ENCODE peak calls at places on chromosomes 1 and 21, in seven cellular contexts. U, V, P, M, N, O and K are unnamed samples.

GRCh38 chr1:27108588-27108987 is 46.3 kb downstream of the SLC9A1 start:
- DNase-seq in U (no peak), V (no peak), P (no peak), M (no peak), N (no peak), O (no peak), K (no peak)

GRCh38 chr1:14804626-14805025 is 206.1 kb downstream of the KAZN start:
- DNase-seq in U (peak; percentile 69), V (no peak), P (peak; percentile 57), M (peak; percentile 7), N (no peak), O (peak; percentile 40), K (peak; percentile 51)

GRCh38 chr21:28822882-28823335 is 169.8 kb downstream of the LTN1 start:
- DNase-seq in U (no peak), V (peak; percentile 49), P (no peak), M (no peak), N (no peak), O (peak; percentile 33), K (no peak)

GRCh38 chr1:182515556-182515955 is 65.6 kb downstream of the RGSL1 start:
- DNase-seq in U (no peak), V (no peak), P (no peak), M (no peak), N (peak; percentile 3), O (peak; percentile 7), K (no peak)

GRCh38 chr1:26582836-26583460 is 53.4 kb downstream of the RPS6KA1 start:
- DNase-seq in U (no peak), V (no peak), P (no peak), M (no peak), N (no peak), O (no peak), K (no peak)

GRCh38 chr1:204431310-204432184 is 19.9 kb upstream of the PPP1R15B start:
- DNase-seq in U (peak; percentile 90), V (peak; percentile 89), P (peak; percentile 82), M (no peak), N (peak; percentile 82), O (peak; percentile 83), K (peak; percentile 84)

GRCh38 chr21:45996311-45997204 is 15.0 kb downstream of the COL6A1 start:
- DNase-seq in U (no peak), V (no peak), P (no peak), M (no peak), N (no peak), O (no peak), K (no peak)

GRCh38 chr21:24290151-24290833 is 1317.0 kb downstream of the MRPL39 start:
- DNase-seq in U (no peak), V (no peak), P (no peak), M (no peak), N (peak; percentile 75), O (no peak), K (no peak)

GRCh38 chr1:234683856-234684632 is 74.1 kb upstream of the IRF2BP2 start:
- DNase-seq in U (peak; percentile 56), V (peak; percentile 75), P (no peak), M (peak; percentile 19), N (no peak), O (no peak), K (no peak)

GRCh38 chr21:31698461-31698860 is 33.5 kb downstream of the SCAF4 start:
- DNase-seq in U (no peak), V (no peak), P (no peak), M (no peak), N (no peak), O (no peak), K (no peak)

GRCh38 chr1:183318433-183318832 is 99.7 kb downstream of the NMNAT2 start:
- DNase-seq in U (peak; percentile 75), V (peak; percentile 87), P (no peak), M (no peak), N (no peak), O (no peak), K (peak; percentile 61)

GRCh38 chr1:58932820-58933598 is 149.2 kb upstream of the JUN start:
- DNase-seq in U (no peak), V (peak; percentile 83), P (no peak), M (peak; percentile 79), N (no peak), O (no peak), K (no peak)

GRCh38 chr1:110879758-110880606 is 7.0 kb downstream of the CD53 start:
- DNase-seq in U (no peak), V (no peak), P (peak; percentile 29), M (no peak), N (no peak), O (no peak), K (no peak)

GRCh38 chr1:96598416-96599168 is 123.0 kb upstream of the PTBP2 start:
- DNase-seq in U (no peak), V (no peak), P (no peak), M (no peak), N (no peak), O (no peak), K (no peak)

GRCh38 chr1:2952992-2953391 is 68.3 kb upstream of the ACTRT2 start:
- DNase-seq in U (no peak), V (no peak), P (no peak), M (no peak), N (no peak), O (no peak), K (no peak)

GRCh38 chr1:6124746-6125365 is 55.3 kb downstream of the CHD5 start:
- DNase-seq in U (no peak), V (no peak), P (no peak), M (no peak), N (no peak), O (no peak), K (no peak)

GRCh38 chr1:218025454-218025853 is 259.6 kb upstream of the RRP15 start:
- DNase-seq in U (no peak), V (no peak), P (no peak), M (no peak), N (no peak), O (no peak), K (no peak)

GRCh38 chr21:43599728-43600127 is 59.6 kb downstream of the HSF2BP start:
- DNase-seq in U (no peak), V (no peak), P (no peak), M (no peak), N (no peak), O (no peak), K (no peak)

GRCh38 chr1:26538480-26539412 is 9.2 kb downstream of the RPS6KA1 start:
- DNase-seq in U (peak; percentile 78), V (no peak), P (peak; percentile 75), M (peak; percentile 41), N (peak; percentile 35), O (peak; percentile 69), K (peak; percentile 64)

GRCh38 chr21:45306453-45306831 is 18.7 kb upstream of the POFUT2 start:
- DNase-seq in U (no peak), V (no peak), P (no peak), M (no peak), N (no peak), O (no peak), K (no peak)

GRCh38 chr1:8396912-8397406 is 79.0 kb downstream of the SLC45A1 start:
- DNase-seq in U (no peak), V (peak; percentile 66), P (peak; percentile 42), M (no peak), N (peak; percentile 39), O (peak; percentile 60), K (no peak)

GRCh38 chr1:59431566-59432294 is 134.8 kb downstream of the FGGY start:
- DNase-seq in U (no peak), V (no peak), P (no peak), M (no peak), N (no peak), O (no peak), K (no peak)

GRCh38 chr21:42233067-42233981 is 14.4 kb downstream of the ABCG1 start:
- DNase-seq in U (peak; percentile 49), V (peak; percentile 74), P (peak; percentile 97), M (no peak), N (peak; percentile 66), O (peak; percentile 66), K (no peak)

GRCh38 chr1:25072461-25072860 is 142.4 kb upstream of the RUNX3 start:
- DNase-seq in U (no peak), V (no peak), P (no peak), M (no peak), N (no peak), O (no peak), K (no peak)

GRCh38 chr1:172708452-172708851 is 49.5 kb downstream of the FASLG start:
- DNase-seq in U (no peak), V (no peak), P (no peak), M (no peak), N (no peak), O (no peak), K (no peak)

GRCh38 chr21:44518684-44519083 is 21.3 kb downstream of the KRTAP10-1 start:
- DNase-seq in U (no peak), V (no peak), P (no peak), M (no peak), N (no peak), O (no peak), K (no peak)

GRCh38 chr1:6171546-6172124 is 8.5 kb downstream of the CHD5 start:
- DNase-seq in U (peak; percentile 78), V (no peak), P (peak; percentile 19), M (no peak), N (no peak), O (peak; percentile 87), K (peak; percentile 62)

GRCh38 chr1:5837976-5838653 is 154.1 kb downstream of the NPHP4 start:
- DNase-seq in U (no peak), V (no peak), P (no peak), M (no peak), N (no peak), O (no peak), K (no peak)

GRCh38 chr1:85602536-85602935 is 22.0 kb downstream of the CCN1 start:
- DNase-seq in U (peak; percentile 34), V (no peak), P (no peak), M (no peak), N (no peak), O (no peak), K (no peak)
- TF ChIP-seq CTCF in U (peak; percentile 78), V (no peak), P (no peak), M (no peak), N (no peak), O (no peak), K (no peak)

DNA sequence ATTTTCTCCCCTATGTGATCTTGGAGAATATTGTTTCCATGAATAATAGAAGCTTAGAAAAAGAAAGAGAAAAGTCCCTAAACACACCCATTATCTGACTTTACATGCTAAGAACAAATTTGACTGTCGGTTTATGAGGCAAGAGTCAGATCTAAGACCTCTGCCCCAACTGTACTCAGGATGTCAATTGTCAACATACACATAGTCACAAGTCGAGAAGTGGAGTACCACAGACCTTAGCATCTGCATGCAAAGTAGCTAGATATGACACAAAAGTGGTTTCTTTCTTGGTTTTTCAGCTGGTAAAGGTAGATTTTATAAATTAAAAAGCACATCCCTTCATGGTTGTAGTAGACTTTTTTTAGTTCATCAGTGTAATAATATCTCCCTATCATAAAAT is 97.2 kb upstream of the DPYD start:
- DNase-seq in U (no peak), V (no peak), P (no peak), M (no peak), N (no peak), O (no peak), K (no peak)
- TF ChIP-seq EZH2phosphoT487 in U (no peak), V (no peak), P (no peak), M (no peak), N (no peak), O (no peak), K (no peak)

GRCh38 chr1:246681822-246682221 is 42.4 kb upstream of the SCCPDH start:
- DNase-seq in U (no peak), V (no peak), P (no peak), M (no peak), N (no peak), O (peak; percentile 47), K (no peak)
- H3K27ac ChIP-seq in U (no peak overlapping the region), V (peak overlapping the region; percentile 59), P (no peak overlapping the region), M (no peak overlapping the region), N (no peak overlapping the region), O (no peak overlapping the region), K (no peak overlapping the region)

GRCh38 chr1:82759035-82759434 is 958.3 kb downstream of the ADGRL2 start:
- DNase-seq in U (peak; percentile 25), V (no peak), P (no peak), M (no peak), N (no peak), O (no peak), K (peak; percentile 33)
- TF ChIP-seq CTCF in U (peak; percentile 26), V (no peak), P (no peak), M (no peak), N (no peak), O (peak; percentile 18), K (peak; percentile 37)